ENCODE peak calls at places on chromosomes 7 and 10, in ten cellular contexts. W is stomach, Z is adrenal gland, X is HepG2, T is K562, F is esophagus squamous epithelium, C is Peyer's patch, B is heart left ventricle, U is HCT116, N is vagina. P is an unnamed sample.

GRCh38 chr7:128879939-128880746 is 17.5 kb downstream of the ATP6V1F start:
- DNase-seq in X (peak), B (peak), Z (peak), W (peak), U (no peak), N (no peak), C (peak), F (no peak), T (peak), P (peak)

GRCh38 chr10:93180402-93181040 is 106.8 kb downstream of the CYP26A1 start:
- DNase-seq in X (no peak), T (peak), F (no peak), U (no peak), Z (peak), N (no peak), B (peak), W (no peak), C (no peak), P (peak)

GRCh38 chr7:137975223-137975622 is 26.7 kb downstream of the CREB3L2 start:
- DNase-seq in W (no peak), Z (no peak), C (no peak), X (no peak), T (peak), U (no peak), F (no peak), B (peak), N (no peak), P (peak)

GRCh38 chr10:102648889-102649752 is 4.8 kb downstream of the TRIM8 start:
- DNase-seq in N (no peak), F (no peak), Z (peak), T (no peak), U (no peak), X (no peak), C (peak), W (peak), B (peak), P (no peak)

GRCh38 chr7:144437370-144438191 is 34.1 kb upstream of the NOBOX start:
- DNase-seq in N (no peak), B (no peak), C (peak), U (peak), F (no peak), T (peak), W (peak), X (peak), Z (peak), P (peak)

GRCh38 chr10:17051851-17052250 is 77.8 kb downstream of the CUBN start:
- DNase-seq in T (peak), X (no peak), Z (no peak), F (no peak), W (no peak), C (no peak), U (no peak), N (no peak), B (no peak), P (no peak)

GRCh38 chr7:129607471-129608120 is 3.9 kb upstream of the NRF1 start:
- DNase-seq in N (no peak), W (no peak), F (no peak), T (peak), B (no peak), U (no peak), C (peak), X (no peak), Z (no peak), P (no peak)

GRCh38 chr10:48982584-48982983 is 42.9 kb upstream of the LRRC18 start:
- DNase-seq in X (no peak), T (no peak), F (no peak), W (no peak), U (no peak), C (no peak), B (no peak), Z (no peak), N (no peak), P (no peak)

GRCh38 chr10:71575934-71576801 is 143.4 kb downstream of the C10orf105 start:
- DNase-seq in B (no peak), N (no peak), C (no peak), T (no peak), F (no peak), W (no peak), Z (no peak), U (no peak), X (no peak), P (no peak)

GRCh38 chr7:22569586-22570321 is 69.8 kb upstream of the STEAP1B start:
- DNase-seq in W (no peak), T (no peak), U (no peak), N (no peak), X (no peak), C (no peak), F (no peak), B (no peak), Z (peak), P (peak)

GRCh38 chr10:86721232-86721631 is 35.2 kb upstream of the BMPR1A start:
- DNase-seq in C (no peak), F (no peak), B (no peak), X (no peak), T (peak), U (no peak), N (no peak), W (no peak), Z (no peak), P (no peak)

GRCh38 chr7:672891-673290 is 53.6 kb upstream of the DNAAF5 start:
- DNase-seq in F (no peak), W (no peak), T (no peak), Z (no peak), X (no peak), C (no peak), U (no peak), B (no peak), N (no peak), P (no peak)

GRCh38 chr10:43204394-43204942 is 62.4 kb downstream of the RASGEF1A start:
- DNase-seq in C (peak), W (no peak), T (no peak), X (no peak), F (no peak), U (no peak), B (peak), N (peak), Z (no peak), P (no peak)

GRCh38 chr10:124221356-124222297 is 128.2 kb upstream of the CHST15 start:
- DNase-seq in B (no peak), N (no peak), Z (no peak), W (no peak), X (no peak), U (no peak), T (no peak), F (no peak), C (peak), P (no peak)

GRCh38 chr7:130152270-130153141 is 52.7 kb downstream of the TMEM209 start:
- DNase-seq in B (no peak), N (no peak), C (no peak), F (no peak), U (no peak), X (no peak), Z (no peak), W (no peak), T (no peak), P (peak)

GRCh38 chr10:70693619-70694286 is 21.4 kb downstream of the ADAMTS14 start:
- DNase-seq in B (peak), N (no peak), U (no peak), X (no peak), W (no peak), F (no peak), C (no peak), T (peak), Z (no peak), P (peak)

GRCh38 chr10:107081644-107082043 is 82.9 kb downstream of the SORCS1 start:
- DNase-seq in N (no peak), C (no peak), U (no peak), F (no peak), B (no peak), X (no peak), W (no peak), T (peak), Z (no peak), P (no peak)

GRCh38 chr7:116193329-116194087 is 16.8 kb upstream of the TES start:
- DNase-seq in U (no peak), T (no peak), F (no peak), Z (no peak), N (no peak), X (no peak), C (no peak), W (no peak), B (no peak), P (no peak)

DNA sequence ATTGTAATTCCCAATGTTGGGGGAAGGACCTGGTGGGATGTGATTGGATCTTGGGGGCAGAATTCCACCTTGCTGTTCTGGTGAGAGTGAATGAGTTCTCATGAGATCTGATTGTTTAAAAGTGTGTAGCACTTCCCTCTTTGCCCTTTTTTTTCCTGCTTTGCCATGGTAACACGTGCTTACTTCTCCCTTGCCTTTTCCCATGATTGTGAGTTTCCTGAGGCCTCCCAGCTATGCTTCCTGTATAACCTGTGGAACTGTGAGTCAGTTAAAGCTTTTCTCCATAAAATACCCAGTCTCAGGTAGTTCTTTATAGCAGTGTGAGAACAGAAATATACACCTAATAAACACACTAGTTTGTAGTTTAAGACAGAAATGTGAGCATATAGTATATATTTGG is 166.8 kb upstream of the MAGI2 start:
- DNase-seq in N (no peak), U (no peak), F (no peak), C (no peak), W (no peak), T (no peak), X (no peak), Z (no peak), B (no peak), P (no peak)
- TF ChIP-seq POLR2A in N (no peak), U (no peak), F (no peak), C (no peak), W (no peak), T (no peak), X (no peak), Z (no peak), B (no peak), P (no peak)

DNA sequence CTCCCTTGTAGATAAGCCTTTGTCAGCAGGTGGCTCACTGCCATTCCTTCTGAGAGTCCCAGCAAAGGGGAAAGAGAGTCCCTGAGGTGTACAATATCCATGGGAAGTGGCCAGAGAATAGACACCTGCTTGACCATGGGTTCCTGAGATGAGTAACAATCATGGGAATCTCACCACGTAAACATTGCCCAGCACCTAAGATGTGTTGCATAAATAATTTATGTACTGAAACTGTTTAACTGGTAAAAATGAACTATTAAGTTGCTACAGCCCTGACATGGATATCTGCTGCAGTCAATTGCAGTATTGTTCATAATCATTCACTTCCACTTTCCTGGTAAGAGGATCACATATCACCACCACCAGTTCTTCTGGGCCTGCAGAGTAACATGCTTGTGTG is 123.8 kb upstream of the INHBA start:
- DNase-seq in U (no peak), Z (no peak), X (no peak), F (no peak), B (no peak), W (no peak), N (no peak), T (no peak), C (no peak), P (peak)
- TF ChIP-seq POLR2A in U (no peak), Z (no peak), X (no peak), F (no peak), B (no peak), W (no peak), N (no peak), T (no peak), C (no peak), P (no peak)

GRCh38 chr10:13922591-13922990 is 335.8 kb downstream of the PRPF18 start:
- DNase-seq in N (no peak), W (no peak), C (no peak), T (no peak), F (no peak), B (no peak), Z (no peak), X (no peak), U (no peak), P (peak)

GRCh38 chr10:13925924-13926435 is 339.2 kb downstream of the PRPF18 start:
- DNase-seq in Z (no peak), U (no peak), X (no peak), W (no peak), C (no peak), B (no peak), N (no peak), F (no peak), T (no peak), P (no peak)

GRCh38 chr10:13921941-13922340 is 335.2 kb downstream of the PRPF18 start:
- DNase-seq in B (no peak), U (no peak), T (no peak), F (no peak), X (no peak), Z (no peak), N (no peak), C (no peak), W (no peak), P (no peak)

GRCh38 chr10:13920465-13920864 is 333.7 kb downstream of the PRPF18 start:
- DNase-seq in F (no peak), T (no peak), U (no peak), B (no peak), W (no peak), X (no peak), Z (no peak), N (no peak), C (no peak), P (no peak)

GRCh38 chr10:13924020-13924725 is 337.4 kb downstream of the PRPF18 start:
- DNase-seq in F (no peak), X (no peak), T (no peak), B (no peak), W (no peak), N (no peak), C (no peak), Z (no peak), U (no peak), P (peak)
- TF ChIP-seq POLR2A in F (no peak), X (no peak), T (no peak), B (no peak), W (no peak), N (no peak), C (no peak), Z (no peak), U (no peak), P (peak)

GRCh38 chr7:152462995-152463713 is 27.4 kb upstream of the KMT2C start:
- DNase-seq in Z (no peak), N (no peak), U (no peak), B (no peak), X (no peak), T (peak), W (no peak), C (no peak), F (no peak), P (peak)

GRCh38 chr7:152464312-152465117 is 28.7 kb upstream of the KMT2C start:
- DNase-seq in N (no peak), X (peak), U (peak), W (peak), Z (peak), F (no peak), B (peak), C (peak), T (peak), P (peak)

GRCh38 chr7:152465118-152465387 is 29.2 kb upstream of the KMT2C start:
- DNase-seq in B (no peak), N (no peak), Z (no peak), T (no peak), C (no peak), F (no peak), X (no peak), U (no peak), W (no peak), P (no peak)

GRCh38 chr7:152467225-152467624 is 31.4 kb upstream of the KMT2C start:
- DNase-seq in X (no peak), U (no peak), B (no peak), N (no peak), F (no peak), Z (no peak), C (no peak), W (no peak), T (no peak), P (no peak)

DNA sequence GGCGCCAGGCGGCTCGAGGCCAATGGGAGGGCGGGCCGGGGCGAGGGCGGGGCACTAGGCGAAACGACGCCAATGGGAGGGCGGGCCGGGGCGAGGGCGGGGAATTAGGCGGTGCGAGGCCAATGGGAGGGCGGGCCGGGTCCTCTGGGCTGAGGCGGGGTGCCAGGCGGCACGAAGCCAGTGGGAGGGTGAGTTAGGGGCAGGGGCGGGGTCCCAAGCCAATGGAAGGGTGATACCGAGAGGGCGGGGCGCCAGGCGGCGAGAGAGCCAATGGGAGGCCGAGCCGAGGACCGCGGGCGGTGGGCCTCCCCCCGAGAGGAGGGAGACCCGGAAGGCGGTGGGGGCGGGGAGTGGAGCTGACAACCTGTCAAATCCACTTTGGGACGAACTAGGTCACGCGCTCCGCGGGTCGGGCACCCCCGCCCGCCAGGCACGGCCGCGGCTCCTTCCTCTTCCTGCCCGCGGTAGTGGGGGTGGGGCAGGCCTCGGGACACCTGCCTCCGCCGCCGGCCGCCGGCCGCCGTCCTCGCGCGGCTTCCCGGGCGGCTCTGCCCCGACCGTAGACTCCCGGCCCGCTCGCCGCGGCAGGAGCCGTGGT is 28.0 kb upstream of the KMT2C start:
- DNase-seq in B (peak), U (peak), W (peak), N (peak), T (peak), X (peak), Z (peak), C (peak), F (peak), P (peak)
- TF ChIP-seq POLR2A in B (peak), U (peak), W (no peak), N (peak), T (no peak), X (peak), Z (peak), C (peak), F (peak), P (peak)

P was measured in IMR-90.